ENCODE peak calls at places on chromosomes 6 and 20, in ten cellular contexts. K is activated CD4-positive, alpha-beta T cell treated with anti-CD3 and anti-CD28 coated beads for 1 hour; P is RPMI7951; F is IMR-90; Q is AG08395; X is KG1; Y is activated CD8-positive, alpha-beta memory T cell treated with anti-CD3 and anti-CD28 coated beads, Interleukin-2, amount 50 U/mL, for 4 hours; L is fibroblast of pulmonary artery; W is effector CD4-positive, alpha-beta T cell; R is NAMALWA. D is an unnamed sample.

GRCh38 chr20:37228111-37228510 is 33.5 kb downstream of the GHRH start:
- DNase-seq in Y (no peak), P (no peak), L (no peak), R (no peak), Q (peak; percentile 21), K (no peak), X (no peak), F (no peak), W (no peak), D (no peak)

GRCh38 chr6:22470454-22471368 is 98.7 kb upstream of the HDGFL1 start:
- DNase-seq in X (no peak), R (no peak), F (peak; percentile 51), Q (peak; percentile 43), K (no peak), P (peak; percentile 21), L (peak; percentile 73), W (no peak), Y (no peak), D (peak; percentile 65)

GRCh38 chr6:971981-972640 is 279.2 kb upstream of the EXOC2 start:
- DNase-seq in W (no peak), Q (peak; percentile 84), R (no peak), L (no peak), K (no peak), X (no peak), F (no peak), P (peak; percentile 95), Y (no peak), D (peak; percentile 55)

GRCh38 chr6:119256978-119257462 is 92.5 kb downstream of the MAN1A1 start:
- DNase-seq in X (no peak), F (no peak), Q (no peak), P (no peak), Y (no peak), K (no peak), W (no peak), R (no peak), L (no peak), D (no peak)

GRCh38 chr6:81561731-81562130 is 190.8 kb downstream of the TENT5A start:
- DNase-seq in R (no peak), Y (no peak), L (no peak), F (peak; percentile 18), W (no peak), X (no peak), K (no peak), P (no peak), Q (no peak), D (no peak)

GRCh38 chr20:32091888-32092346 is 17.6 kb upstream of the TM9SF4 start:
- DNase-seq in L (peak; percentile 86), Y (peak; percentile 76), W (peak; percentile 67), R (peak; percentile 89), Q (peak; percentile 81), K (peak; percentile 60), F (peak; percentile 72), P (peak; percentile 68), X (peak; percentile 60), D (peak; percentile 75)

GRCh38 chr20:32067234-32067821 is 15.3 kb downstream of the HCK start:
- DNase-seq in X (no peak), R (no peak), W (no peak), P (peak; percentile 51), L (peak; percentile 43), F (peak; percentile 89), Y (no peak), K (no peak), Q (peak; percentile 85), D (peak; percentile 71)

GRCh38 chr6:169766232-169766631 is 14.8 kb downstream of the ERMARD start:
- DNase-seq in Y (no peak), Q (no peak), X (no peak), L (no peak), P (no peak), F (peak; percentile 88), W (no peak), R (no peak), K (no peak), D (no peak)

GRCh38 chr6:35764238-35764896 is 12.0 kb upstream of the CLPSL2 start:
- DNase-seq in Q (no peak), F (no peak), K (no peak), P (no peak), Y (no peak), L (no peak), R (no peak), W (no peak), X (no peak), D (no peak)

GRCh38 chr6:167047554-167047953 is 48.4 kb downstream of the CEP43 start:
- DNase-seq in R (peak; percentile 87), L (no peak), Q (no peak), Y (peak; percentile 28), W (no peak), X (peak; percentile 49), K (no peak), P (no peak), F (no peak), D (no peak)

GRCh38 chr20:25275813-25276532 is 28.1 kb downstream of the PYGB start:
- DNase-seq in Y (peak; percentile 8), W (no peak), K (no peak), P (no peak), Q (no peak), F (no peak), R (no peak), X (no peak), L (no peak), D (no peak)

GRCh38 chr6:26122402-26122792 is 35.2 kb downstream of the HFE start:
- DNase-seq in R (no peak), W (no peak), L (no peak), X (no peak), K (no peak), Q (no peak), F (no peak), P (peak; percentile 80), Y (no peak), D (no peak)

GRCh38 chr20:11035211-11035610 is 361.4 kb upstream of the JAG1 start:
- DNase-seq in W (no peak), K (no peak), P (peak; percentile 56), F (no peak), X (no peak), L (no peak), Y (no peak), Q (no peak), R (no peak), D (no peak)